ENCODE peak calls at places on chromosomes 1 and 21, in five cellular contexts. One of them, this sample, is unnamed.

GRCh38 chr1:212692774-212693644 is 6.6 kb downstream of the BATF3 start:
- DNase-seq in cardiac muscle cell: no peak
- DNase-seq in HCT116: no peak
- DNase-seq in left ventricle myocardium inferior: no peak
- DNase-seq in upper lobe of right lung: no peak
- DNase-seq in this sample: no peak

GRCh38 chr1:114126696-114127095 is 27.0 kb downstream of the SYT6 start:
- DNase-seq in upper lobe of right lung: no peak
- DNase-seq in left ventricle myocardium inferior: no peak
- DNase-seq in HCT116: no peak
- DNase-seq in cardiac muscle cell: no peak
- DNase-seq in this sample: no peak

GRCh38 chr1:69312055-69312732 is 255.5 kb upstream of the LRRC7 start:
- DNase-seq in left ventricle myocardium inferior: no peak
- DNase-seq in cardiac muscle cell: no peak
- DNase-seq in HCT116: no peak
- DNase-seq in upper lobe of right lung: no peak
- DNase-seq in this sample: no peak

GRCh38 chr1:219699870-219700269 is 87.0 kb upstream of the ZC3H11B start:
- DNase-seq in upper lobe of right lung: no peak
- DNase-seq in HCT116: no peak
- DNase-seq in left ventricle myocardium inferior: no peak
- DNase-seq in cardiac muscle cell: peak; percentile 96
- DNase-seq in this sample: peak; percentile 54

GRCh38 chr1:193054169-193054675 is 4.9 kb downstream of the UCHL5 start:
- DNase-seq in HCT116: no peak
- DNase-seq in cardiac muscle cell: no peak
- DNase-seq in left ventricle myocardium inferior: no peak
- DNase-seq in upper lobe of right lung: no peak
- DNase-seq in this sample: no peak

GRCh38 chr1:110259770-110260169 is 49.7 kb downstream of the KCNC4 start:
- DNase-seq in left ventricle myocardium inferior: no peak
- DNase-seq in upper lobe of right lung: no peak
- DNase-seq in cardiac muscle cell: no peak
- DNase-seq in HCT116: no peak
- DNase-seq in this sample: no peak

GRCh38 chr1:26730695-26731094 is 34.9 kb downstream of the ARID1A start:
- DNase-seq in cardiac muscle cell: no peak
- DNase-seq in upper lobe of right lung: no peak
- DNase-seq in left ventricle myocardium inferior: no peak
- DNase-seq in HCT116: no peak
- DNase-seq in this sample: no peak

GRCh38 chr1:247487057-247487456 is 29.2 kb upstream of the OR2B11 start:
- DNase-seq in upper lobe of right lung: no peak
- DNase-seq in cardiac muscle cell: peak; percentile 43
- DNase-seq in HCT116: peak; percentile 26
- DNase-seq in left ventricle myocardium inferior: no peak
- DNase-seq in this sample: peak; percentile 27

GRCh38 chr1:28886731-28887417 is 27.5 kb upstream of the EPB41 start:
- DNase-seq in upper lobe of right lung: peak; percentile 96
- DNase-seq in cardiac muscle cell: peak; percentile 77
- DNase-seq in HCT116: peak; percentile 76
- DNase-seq in left ventricle myocardium inferior: peak; percentile 84
- DNase-seq in this sample: peak; percentile 67

GRCh38 chr1:207828046-207828445 is 76.2 kb downstream of the CD46 start:
- DNase-seq in cardiac muscle cell: no peak
- DNase-seq in left ventricle myocardium inferior: no peak
- DNase-seq in upper lobe of right lung: no peak
- DNase-seq in HCT116: no peak
- DNase-seq in this sample: no peak

GRCh38 chr1:112957133-112957812 is 1.3 kb upstream of the SLC16A1 start:
- DNase-seq in HCT116: peak; percentile 75
- DNase-seq in cardiac muscle cell: peak; percentile 92
- DNase-seq in upper lobe of right lung: no peak
- DNase-seq in left ventricle myocardium inferior: no peak
- DNase-seq in this sample: peak; percentile 33

GRCh38 chr1:22107126-22107525 is 35.8 kb downstream of the WNT4 start:
- DNase-seq in HCT116: no peak
- DNase-seq in left ventricle myocardium inferior: no peak
- DNase-seq in cardiac muscle cell: no peak
- DNase-seq in upper lobe of right lung: no peak
- DNase-seq in this sample: no peak

GRCh38 chr1:207818971-207819451 is 67.2 kb downstream of the CD46 start:
- DNase-seq in cardiac muscle cell: no peak
- DNase-seq in HCT116: no peak
- DNase-seq in left ventricle myocardium inferior: no peak
- DNase-seq in upper lobe of right lung: peak; percentile 53
- DNase-seq in this sample: no peak

GRCh38 chr1:26029054-26029863 is 7.7 kb downstream of the EXTL1 start:
- DNase-seq in left ventricle myocardium inferior: no peak
- DNase-seq in upper lobe of right lung: no peak
- DNase-seq in HCT116: no peak
- DNase-seq in cardiac muscle cell: no peak
- DNase-seq in this sample: no peak

GRCh38 chr21:26553921-26554320 is 19.2 kb downstream of the CYYR1 start:
- DNase-seq in upper lobe of right lung: no peak
- DNase-seq in cardiac muscle cell: no peak
- DNase-seq in HCT116: no peak
- DNase-seq in left ventricle myocardium inferior: no peak
- DNase-seq in this sample: no peak

GRCh38 chr1:80445021-80445420 is 1355.7 kb upstream of the ADGRL2 start:
- DNase-seq in upper lobe of right lung: no peak
- DNase-seq in HCT116: peak; percentile 16
- DNase-seq in left ventricle myocardium inferior: no peak
- DNase-seq in cardiac muscle cell: no peak
- DNase-seq in this sample: peak; percentile 67

GRCh38 chr1:150613061-150613920 is 16.1 kb downstream of the ENSA start:
- DNase-seq in HCT116: peak; percentile 88
- DNase-seq in cardiac muscle cell: peak; percentile 87
- DNase-seq in upper lobe of right lung: no peak
- DNase-seq in left ventricle myocardium inferior: no peak
- DNase-seq in this sample: no peak

GRCh38 chr1:88079036-88079435 is 605.0 kb upstream of the PKN2 start:
- DNase-seq in cardiac muscle cell: peak; percentile 27
- DNase-seq in left ventricle myocardium inferior: no peak
- DNase-seq in upper lobe of right lung: no peak
- DNase-seq in HCT116: peak; percentile 15
- DNase-seq in this sample: peak; percentile 16

GRCh38 chr1:173853074-173853473 is 14.7 kb downstream of the GAS5 start:
- DNase-seq in upper lobe of right lung: no peak
- DNase-seq in cardiac muscle cell: peak; percentile 87
- DNase-seq in left ventricle myocardium inferior: no peak
- DNase-seq in HCT116: no peak
- DNase-seq in this sample: no peak

GRCh38 chr1:51627672-51628071 is 10.8 kb downstream of the OSBPL9 start:
- DNase-seq in left ventricle myocardium inferior: no peak
- DNase-seq in upper lobe of right lung: no peak
- DNase-seq in cardiac muscle cell: peak; percentile 78
- DNase-seq in HCT116: no peak
- DNase-seq in this sample: no peak

GRCh38 chr1:82225407-82226197 is 424.9 kb downstream of the ADGRL2 start:
- DNase-seq in left ventricle myocardium inferior: no peak
- DNase-seq in HCT116: no peak
- DNase-seq in cardiac muscle cell: peak; percentile 77
- DNase-seq in upper lobe of right lung: no peak
- DNase-seq in this sample: peak; percentile 72

GRCh38 chr1:185400057-185400456 is 83.0 kb upstream of the IVNS1ABP start:
- DNase-seq in cardiac muscle cell: peak; percentile 21
- DNase-seq in HCT116: no peak
- DNase-seq in left ventricle myocardium inferior: no peak
- DNase-seq in upper lobe of right lung: no peak
- DNase-seq in this sample: no peak

GRCh38 chr1:221961532-221962292 is 219.8 kb upstream of the DUSP10 start:
- DNase-seq in HCT116: peak; percentile 44
- DNase-seq in cardiac muscle cell: peak; percentile 37
- DNase-seq in left ventricle myocardium inferior: no peak
- DNase-seq in upper lobe of right lung: no peak
- DNase-seq in this sample: peak; percentile 64

GRCh38 chr1:29133861-29134694 is 10.4 kb upstream of the TMEM200B start:
- DNase-seq in HCT116: no peak
- DNase-seq in cardiac muscle cell: no peak
- DNase-seq in upper lobe of right lung: no peak
- DNase-seq in left ventricle myocardium inferior: peak; percentile 20
- DNase-seq in this sample: no peak

GRCh38 chr1:242140871-242141270 is 142.0 kb upstream of the MAP1LC3C start:
- DNase-seq in HCT116: no peak
- DNase-seq in left ventricle myocardium inferior: no peak
- DNase-seq in cardiac muscle cell: no peak
- DNase-seq in upper lobe of right lung: no peak
- DNase-seq in this sample: peak; percentile 79

GRCh38 chr21:44616591-44616926 is 4.7 kb downstream of the KRTAP10-8 start:
- DNase-seq in cardiac muscle cell: no peak
- DNase-seq in left ventricle myocardium inferior: no peak
- DNase-seq in HCT116: no peak
- DNase-seq in upper lobe of right lung: no peak
- DNase-seq in this sample: no peak

GRCh38 chr1:98325646-98326441 is 335.7 kb upstream of the SNX7 start:
- DNase-seq in HCT116: peak; percentile 57
- DNase-seq in left ventricle myocardium inferior: peak; percentile 46
- DNase-seq in upper lobe of right lung: no peak
- DNase-seq in cardiac muscle cell: peak; percentile 92
- DNase-seq in this sample: peak; percentile 19

GRCh38 chr1:119662034-119662437 is 14.0 kb upstream of the ZNF697 start:
- DNase-seq in left ventricle myocardium inferior: no peak
- DNase-seq in upper lobe of right lung: no peak
- DNase-seq in cardiac muscle cell: no peak
- DNase-seq in HCT116: no peak
- DNase-seq in this sample: no peak

GRCh38 chr1:154757149-154757548 is 112.9 kb downstream of the KCNN3 start:
- DNase-seq in upper lobe of right lung: no peak
- DNase-seq in HCT116: no peak
- DNase-seq in cardiac muscle cell: no peak
- DNase-seq in left ventricle myocardium inferior: no peak
- DNase-seq in this sample: no peak

GRCh38 chr21:33871171-33871570 is 44.4 kb downstream of the ATP5PO start:
- DNase-seq in HCT116: no peak
- DNase-seq in upper lobe of right lung: no peak
- DNase-seq in left ventricle myocardium inferior: no peak
- DNase-seq in cardiac muscle cell: peak; percentile 22
- DNase-seq in this sample: no peak

GRCh38 chr21:33069994-33070811 is at the start of gene OLIG1:
- DNase-seq in left ventricle myocardium inferior: peak; percentile 67
- DNase-seq in HCT116: no peak
- DNase-seq in upper lobe of right lung: peak; percentile 81
- DNase-seq in cardiac muscle cell: peak; percentile 34
- DNase-seq in this sample: peak; percentile 49

GRCh38 chr1:67339623-67340343 is 32.1 kb downstream of the IL12RB2 start:
- DNase-seq in cardiac muscle cell: peak; percentile 49
- DNase-seq in upper lobe of right lung: no peak
- DNase-seq in HCT116: no peak
- DNase-seq in left ventricle myocardium inferior: no peak
- DNase-seq in this sample: peak; percentile 47

GRCh38 chr1:23477359-23478144 is 6.4 kb downstream of the ASAP3 start:
- DNase-seq in cardiac muscle cell: no peak
- DNase-seq in HCT116: no peak
- DNase-seq in left ventricle myocardium inferior: no peak
- DNase-seq in upper lobe of right lung: no peak
- DNase-seq in this sample: no peak

GRCh38 chr1:23478896-23479790 is 4.8 kb downstream of the ASAP3 start:
- DNase-seq in left ventricle myocardium inferior: peak; percentile 87
- DNase-seq in HCT116: no peak
- DNase-seq in upper lobe of right lung: peak; percentile 87
- DNase-seq in cardiac muscle cell: peak; percentile 87
- DNase-seq in this sample: peak; percentile 24

GRCh38 chr1:23481904-23482303 is 2.1 kb downstream of the ASAP3 start:
- DNase-seq in left ventricle myocardium inferior: no peak
- DNase-seq in cardiac muscle cell: no peak
- DNase-seq in upper lobe of right lung: no peak
- DNase-seq in HCT116: no peak
- DNase-seq in this sample: no peak

GRCh38 chr1:23481026-23481597 is 2.9 kb downstream of the ASAP3 start:
- DNase-seq in left ventricle myocardium inferior: no peak
- DNase-seq in cardiac muscle cell: no peak
- DNase-seq in HCT116: no peak
- DNase-seq in upper lobe of right lung: no peak
- DNase-seq in this sample: no peak

GRCh38 chr1:23480187-23481025 is 3.6 kb downstream of the ASAP3 start:
- DNase-seq in cardiac muscle cell: no peak
- DNase-seq in HCT116: no peak
- DNase-seq in left ventricle myocardium inferior: no peak
- DNase-seq in upper lobe of right lung: no peak
- DNase-seq in this sample: no peak
- H3K27me3 ChIP-seq in cardiac muscle cell: no peaks in the 10 kb centered on the region
- H3K27me3 ChIP-seq in HCT116: no peaks in the 10 kb centered on the region
- H3K27me3 ChIP-seq in left ventricle myocardium inferior: no peaks in the 10 kb centered on the region
- H3K27me3 ChIP-seq in upper lobe of right lung: no peaks in the 10 kb centered on the region
- H3K27me3 ChIP-seq in this sample: no peaks in the 10 kb centered on the region

GRCh38 chr21:46099476-46099875 is 1.6 kb downstream of the COL6A2 start:
- DNase-seq in upper lobe of right lung: peak; percentile 65
- DNase-seq in cardiac muscle cell: peak; percentile 50
- DNase-seq in left ventricle myocardium inferior: peak; percentile 41
- DNase-seq in HCT116: no peak
- DNase-seq in this sample: no peak
- H3K4me3 ChIP-seq in upper lobe of right lung: peak overlapping the region; percentile 57
- H3K4me3 ChIP-seq in cardiac muscle cell: no peak overlapping the region
- H3K4me3 ChIP-seq in left ventricle myocardium inferior: peak overlapping the region; percentile 85
- H3K4me3 ChIP-seq in HCT116: no peak overlapping the region
- H3K4me3 ChIP-seq in this sample: no peak overlapping the region

DNA sequence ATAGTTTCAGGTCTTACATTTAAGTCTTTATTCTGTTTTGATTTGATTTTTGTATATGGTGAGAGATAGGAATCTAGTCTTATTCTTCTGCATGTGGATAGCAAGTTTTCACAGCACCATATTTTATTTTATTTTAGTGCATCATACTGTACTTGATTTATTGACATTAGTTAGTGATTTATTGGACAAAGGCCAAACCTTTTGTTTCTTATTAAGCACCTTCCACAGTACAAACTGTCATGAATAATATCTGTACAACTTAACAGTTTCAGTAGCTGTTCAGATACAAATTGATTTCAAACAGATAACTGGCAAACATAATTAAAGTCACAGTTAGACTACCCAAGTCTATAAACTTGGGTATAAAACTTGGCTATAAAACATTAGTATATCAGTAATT is 15.8 kb downstream of the CD1D start:
- DNase-seq in left ventricle myocardium inferior: no peak
- DNase-seq in HCT116: no peak
- DNase-seq in cardiac muscle cell: no peak
- DNase-seq in upper lobe of right lung: no peak
- DNase-seq in this sample: no peak
- H3K27me3 ChIP-seq in left ventricle myocardium inferior: peaks cover 15% of the 10 kb centered on the region
- H3K27me3 ChIP-seq in HCT116: no peaks in the 10 kb centered on the region
- H3K27me3 ChIP-seq in cardiac muscle cell: no peaks in the 10 kb centered on the region
- H3K27me3 ChIP-seq in upper lobe of right lung: no peaks in the 10 kb centered on the region
- H3K27me3 ChIP-seq in this sample: no peaks in the 10 kb centered on the region

DNA sequence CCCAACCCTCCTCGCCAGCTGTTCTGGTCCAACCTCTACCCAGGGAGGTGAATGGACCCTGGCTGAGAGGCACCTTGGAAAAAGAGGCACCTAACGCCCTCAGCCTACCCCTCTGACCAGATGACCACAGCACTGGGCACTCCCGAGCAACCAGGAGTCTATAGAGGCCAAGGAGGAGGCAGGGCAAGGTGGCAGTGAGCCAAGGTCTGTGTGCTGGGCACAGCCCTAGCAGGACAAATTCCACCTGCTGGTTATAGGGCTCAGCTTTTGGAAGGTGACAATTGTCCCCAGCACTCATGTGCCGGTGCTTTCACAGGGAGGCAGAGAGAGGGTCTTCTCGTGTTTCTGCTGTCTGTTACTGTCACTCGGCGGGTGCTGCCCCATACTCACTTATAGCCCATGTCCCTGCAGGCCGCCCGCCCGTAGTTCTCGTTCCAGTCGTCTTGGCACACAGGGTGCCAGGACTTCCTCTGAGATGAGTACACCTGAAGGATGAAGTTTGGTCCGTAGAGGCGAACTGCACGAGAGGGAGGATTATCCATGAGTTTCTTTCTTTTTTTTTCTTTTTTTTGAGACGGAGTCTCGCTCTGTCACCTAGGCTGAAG is 27.8 kb downstream of the TMPRSS2 start:
- DNase-seq in HCT116: no peak
- DNase-seq in upper lobe of right lung: peak; percentile 76
- DNase-seq in cardiac muscle cell: no peak
- DNase-seq in left ventricle myocardium inferior: no peak
- DNase-seq in this sample: no peak
- H3K4me3 ChIP-seq in HCT116: no peak overlapping the region
- H3K4me3 ChIP-seq in upper lobe of right lung: no peak overlapping the region
- H3K4me3 ChIP-seq in cardiac muscle cell: no peak overlapping the region
- H3K4me3 ChIP-seq in left ventricle myocardium inferior: no peak overlapping the region
- H3K4me3 ChIP-seq in this sample: no peak overlapping the region

This sample was measured in SJCRH30.